ENCODE peak calls at places on chromosomes 6 and 20, in four cellular contexts. I is Panc1, O is stomach, M is HL-60. B is an unnamed sample.

GRCh38 chr20:17969276-17969883 is 562 bp downstream of the MGME1 start:
- DNase-seq in I (no peak), O (peak; percentile 52), M (peak; percentile 38), B (no peak)

GRCh38 chr20:23156170-23156841 is 70.2 kb upstream of the CD93 start:
- DNase-seq in I (peak; percentile 67), O (peak; percentile 37), M (peak; percentile 89), B (no peak)

GRCh38 chr20:21272279-21272678 is 30.9 kb upstream of the XRN2 start:
- DNase-seq in I (no peak), O (no peak), M (no peak), B (no peak)

GRCh38 chr6:23633986-23634385 is 492.0 kb upstream of the NRSN1 start:
- DNase-seq in I (no peak), O (no peak), M (no peak), B (no peak)

GRCh38 chr6:158611039-158611438 is 33.5 kb downstream of the DYNLT1 start:
- DNase-seq in I (no peak), O (no peak), M (no peak), B (no peak)

GRCh38 chr6:82247634-82248232 is at the start of gene IBTK:
- DNase-seq in I (peak; percentile 85), O (peak; percentile 95), M (peak; percentile 95), B (peak; percentile 96)

GRCh38 chr6:136774228-136775041 is 17.8 kb downstream of the MAP3K5 start:
- DNase-seq in I (no peak), O (no peak), M (peak; percentile 64), B (no peak)

GRCh38 chr20:36063916-36064660 is 90.5 kb upstream of the EPB41L1 start:
- DNase-seq in I (no peak), O (no peak), M (no peak), B (no peak)

GRCh38 chr6:137265574-137265973 is 46.4 kb upstream of the IFNGR1 start:
- DNase-seq in I (no peak), O (no peak), M (no peak), B (no peak)

GRCh38 chr20:3798405-3798768 is 2.3 kb downstream of the CDC25B start:
- DNase-seq in I (no peak), O (no peak), M (no peak), B (no peak)

GRCh38 chr6:45830441-45831139 is 185.1 kb downstream of the CLIC5 start:
- DNase-seq in I (no peak), O (no peak), M (peak; percentile 44), B (no peak)

GRCh38 chr20:37901667-37902503 is 1.0 kb upstream of the VSTM2L start:
- DNase-seq in I (peak; percentile 63), O (peak; percentile 53), M (peak; percentile 28), B (no peak)

DNA sequence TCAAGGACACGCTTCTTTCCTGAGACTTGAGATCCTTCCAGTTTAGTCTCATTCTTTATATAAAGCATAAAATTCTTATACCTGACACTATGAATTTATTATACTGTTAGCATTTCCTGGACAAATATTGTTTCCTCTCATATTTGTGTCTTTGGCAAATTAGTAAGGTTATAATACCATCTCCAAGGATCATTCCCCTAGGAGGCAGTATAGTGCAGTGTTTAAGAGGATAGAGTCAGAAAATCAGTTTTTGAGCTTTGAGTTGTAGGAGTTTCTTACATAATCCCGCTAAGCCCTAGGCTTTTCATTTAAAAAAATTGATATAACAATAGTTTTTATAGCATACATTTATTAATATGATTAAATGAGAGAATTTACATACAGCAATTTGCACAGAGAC is 510.8 kb downstream of the TENT5A start:
- DNase-seq in I (no peak), O (no peak), M (peak; percentile 7), B (no peak)
- TF ChIP-seq CTCF in I (peak; percentile 22), O (no peak), M (no peak), B (no peak)

GRCh38 chr6:143329323-143329722 is 121.2 kb downstream of the ADAT2 start:
- DNase-seq in I (no peak), O (no peak), M (no peak), B (no peak)

GRCh38 chr6:143321687-143322086 is 128.8 kb downstream of the ADAT2 start:
- DNase-seq in I (no peak), O (no peak), M (no peak), B (no peak)

GRCh38 chr6:143323729-143324465 is 126.6 kb downstream of the ADAT2 start:
- DNase-seq in I (no peak), O (no peak), M (peak; percentile 29), B (no peak)

GRCh38 chr6:143328885-143329284 is 121.6 kb downstream of the ADAT2 start:
- DNase-seq in I (no peak), O (no peak), M (no peak), B (no peak)

GRCh38 chr6:143325379-143326140 is 124.9 kb downstream of the ADAT2 start:
- DNase-seq in I (no peak), O (no peak), M (no peak), B (no peak)
- TF ChIP-seq POLR2AphosphoS5 in I (no peak), O (no peak), M (no peak), B (no peak)

GRCh38 chr20:51378171-51378928 is 164.2 kb downstream of the NFATC2 start:
- DNase-seq in I (no peak), O (no peak), M (peak; percentile 18), B (peak; percentile 48)
- TF ChIP-seq CTCF in I (peak; percentile 62), O (no peak), M (no peak), B (no peak)

DNA sequence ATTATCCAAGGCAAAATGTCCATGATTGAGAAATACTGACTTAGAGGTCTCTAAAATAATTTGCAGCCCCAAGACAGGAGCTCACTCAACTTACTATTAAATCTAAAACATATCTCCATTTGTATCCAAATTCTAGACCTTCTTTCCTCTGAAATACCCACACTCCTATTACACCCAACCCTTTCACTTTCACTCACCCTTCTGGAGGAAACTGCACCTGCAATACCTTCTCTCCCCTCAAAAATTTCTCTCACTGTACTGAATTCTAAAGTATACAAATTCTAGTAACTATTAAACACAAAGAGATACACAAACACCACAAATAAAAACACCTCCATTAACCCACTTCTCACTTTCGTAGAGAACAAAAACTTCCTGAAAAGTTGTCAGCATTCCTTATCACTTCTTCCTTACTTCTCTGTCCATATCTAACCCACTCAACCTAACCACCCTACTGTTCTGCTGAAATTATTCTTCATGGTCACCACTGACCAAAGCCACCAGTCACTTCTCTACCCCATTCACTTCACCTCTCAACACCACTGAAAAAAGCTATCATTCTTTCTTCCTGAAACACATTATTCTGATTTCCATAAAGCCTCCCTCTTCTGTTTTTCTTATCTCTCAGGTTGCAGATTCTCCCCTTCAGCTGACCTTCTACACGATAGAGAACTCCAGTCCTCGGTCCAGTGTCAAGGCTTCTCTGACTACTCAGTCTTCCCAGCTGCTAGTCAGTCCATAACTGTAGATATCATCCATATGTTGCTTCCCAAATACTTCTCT is 12.0 kb downstream of the LMBRD1 start:
- DNase-seq in I (no peak), O (no peak), M (no peak), B (no peak)
- TF ChIP-seq POLR2AphosphoS5 in I (no peak), O (no peak), M (no peak), B (no peak)

B was measured in suprapubic skin.